ENCODE peak calls at places on chromosomes 5 and 9, in seven cellular contexts. One of them, this sample, is unnamed.

GRCh38 chr5:112914584-112914983 is 7.4 kb downstream of the REEP5 start:
- DNase-seq in GM20000: no peak
- DNase-seq in NCI-H1092 treated with DMSO at 0.1 percent for 48 hours: no peak
- DNase-seq in NCI-H226: peak
- DNase-seq in right lobe of liver: no peak
- DNase-seq in iPS-NIHi11: no peak
- DNase-seq in bronchial epithelial cell: peak
- DNase-seq in this sample: no peak

GRCh38 chr5:91639744-91640143 is 256.6 kb upstream of the ARRDC3 start:
- DNase-seq in GM20000: no peak
- DNase-seq in NCI-H1092 treated with DMSO at 0.1 percent for 48 hours: no peak
- DNase-seq in NCI-H226: no peak
- DNase-seq in right lobe of liver: no peak
- DNase-seq in iPS-NIHi11: no peak
- DNase-seq in bronchial epithelial cell: no peak
- DNase-seq in this sample: no peak

GRCh38 chr5:167658890-167659289 is 632.6 kb upstream of the WWC1 start:
- DNase-seq in GM20000: no peak
- DNase-seq in NCI-H1092 treated with DMSO at 0.1 percent for 48 hours: no peak
- DNase-seq in NCI-H226: no peak
- DNase-seq in right lobe of liver: no peak
- DNase-seq in iPS-NIHi11: no peak
- DNase-seq in bronchial epithelial cell: no peak
- DNase-seq in this sample: no peak

GRCh38 chr5:39100851-39101396 is 26.7 kb upstream of the RICTOR start:
- DNase-seq in GM20000: no peak
- DNase-seq in NCI-H1092 treated with DMSO at 0.1 percent for 48 hours: no peak
- DNase-seq in NCI-H226: peak
- DNase-seq in right lobe of liver: no peak
- DNase-seq in iPS-NIHi11: no peak
- DNase-seq in bronchial epithelial cell: peak
- DNase-seq in this sample: no peak

GRCh38 chr9:86978986-86979385 is 31.7 kb upstream of the GAS1 start:
- DNase-seq in GM20000: no peak
- DNase-seq in NCI-H1092 treated with DMSO at 0.1 percent for 48 hours: no peak
- DNase-seq in NCI-H226: no peak
- DNase-seq in right lobe of liver: no peak
- DNase-seq in iPS-NIHi11: no peak
- DNase-seq in bronchial epithelial cell: no peak
- DNase-seq in this sample: no peak

GRCh38 chr9:27990524-27990923 is 417.2 kb upstream of the C9orf72 start:
- DNase-seq in GM20000: peak
- DNase-seq in NCI-H1092 treated with DMSO at 0.1 percent for 48 hours: no peak
- DNase-seq in NCI-H226: no peak
- DNase-seq in right lobe of liver: no peak
- DNase-seq in iPS-NIHi11: no peak
- DNase-seq in bronchial epithelial cell: no peak
- DNase-seq in this sample: no peak

GRCh38 chr5:77847814-77848290 is 71.7 kb upstream of the TBCA start:
- DNase-seq in GM20000: no peak
- DNase-seq in NCI-H1092 treated with DMSO at 0.1 percent for 48 hours: no peak
- DNase-seq in NCI-H226: no peak
- DNase-seq in right lobe of liver: no peak
- DNase-seq in iPS-NIHi11: peak
- DNase-seq in bronchial epithelial cell: no peak
- DNase-seq in this sample: no peak

GRCh38 chr5:157258450-157258849 is 7.5 kb upstream of the CYFIP2 start:
- DNase-seq in GM20000: no peak
- DNase-seq in NCI-H1092 treated with DMSO at 0.1 percent for 48 hours: no peak
- DNase-seq in NCI-H226: no peak
- DNase-seq in right lobe of liver: no peak
- DNase-seq in iPS-NIHi11: no peak
- DNase-seq in bronchial epithelial cell: no peak
- DNase-seq in this sample: no peak

GRCh38 chr5:108380531-108381021 is 1.3 kb downstream of the FBXL17 start:
- DNase-seq in GM20000: peak
- DNase-seq in NCI-H1092 treated with DMSO at 0.1 percent for 48 hours: peak
- DNase-seq in NCI-H226: peak
- DNase-seq in right lobe of liver: peak
- DNase-seq in iPS-NIHi11: peak
- DNase-seq in bronchial epithelial cell: no peak
- DNase-seq in this sample: peak

GRCh38 chr9:21395778-21396717 is 10.8 kb upstream of the IFNA2 start:
- DNase-seq in GM20000: peak
- DNase-seq in NCI-H1092 treated with DMSO at 0.1 percent for 48 hours: peak
- DNase-seq in NCI-H226: no peak
- DNase-seq in right lobe of liver: peak
- DNase-seq in iPS-NIHi11: peak
- DNase-seq in bronchial epithelial cell: no peak
- DNase-seq in this sample: peak

GRCh38 chr5:53052499-53052898 is 57.1 kb downstream of the MOCS2 start:
- DNase-seq in GM20000: no peak
- DNase-seq in NCI-H1092 treated with DMSO at 0.1 percent for 48 hours: no peak
- DNase-seq in NCI-H226: no peak
- DNase-seq in right lobe of liver: no peak
- DNase-seq in iPS-NIHi11: no peak
- DNase-seq in bronchial epithelial cell: no peak
- DNase-seq in this sample: no peak

GRCh38 chr5:168174376-168174775 is 117.1 kb upstream of the WWC1 start:
- DNase-seq in GM20000: no peak
- DNase-seq in NCI-H1092 treated with DMSO at 0.1 percent for 48 hours: no peak
- DNase-seq in NCI-H226: peak
- DNase-seq in right lobe of liver: no peak
- DNase-seq in iPS-NIHi11: no peak
- DNase-seq in bronchial epithelial cell: peak
- DNase-seq in this sample: no peak

GRCh38 chr9:13817754-13818278 is 496.1 kb downstream of the NFIB start:
- DNase-seq in GM20000: no peak
- DNase-seq in NCI-H1092 treated with DMSO at 0.1 percent for 48 hours: no peak
- DNase-seq in NCI-H226: peak
- DNase-seq in right lobe of liver: no peak
- DNase-seq in iPS-NIHi11: no peak
- DNase-seq in bronchial epithelial cell: no peak
- DNase-seq in this sample: no peak

GRCh38 chr9:125889524-125890473 is 142.6 kb downstream of the PBX3 start:
- DNase-seq in GM20000: peak
- DNase-seq in NCI-H1092 treated with DMSO at 0.1 percent for 48 hours: peak
- DNase-seq in NCI-H226: no peak
- DNase-seq in right lobe of liver: peak
- DNase-seq in iPS-NIHi11: peak
- DNase-seq in bronchial epithelial cell: peak
- DNase-seq in this sample: peak

GRCh38 chr5:35482167-35482755 is 135.4 kb upstream of the SPEF2 start:
- DNase-seq in GM20000: no peak
- DNase-seq in NCI-H1092 treated with DMSO at 0.1 percent for 48 hours: no peak
- DNase-seq in NCI-H226: no peak
- DNase-seq in right lobe of liver: no peak
- DNase-seq in iPS-NIHi11: no peak
- DNase-seq in bronchial epithelial cell: no peak
- DNase-seq in this sample: no peak

GRCh38 chr5:136364307-136364706 is 1.0 kb downstream of the TRPC7 start:
- DNase-seq in GM20000: no peak
- DNase-seq in NCI-H1092 treated with DMSO at 0.1 percent for 48 hours: no peak
- DNase-seq in NCI-H226: no peak
- DNase-seq in right lobe of liver: no peak
- DNase-seq in iPS-NIHi11: peak
- DNase-seq in bronchial epithelial cell: no peak
- DNase-seq in this sample: no peak